ENCODE peak calls at places on chromosomes 16 and 17, in ten cellular contexts. One of them, this sample, is unnamed.

GRCh38 chr16:7990864-7991263 is 599.4 kb downstream of the TMEM114 start:
- DNase-seq in NCI-H345: no peak
- DNase-seq in fibroblast of mammary gland: no peak
- DNase-seq in DMS 273 treated with DMSO at 0.1 percent for 48 hours: no peak
- DNase-seq in HepG2: no peak
- DNase-seq in anterior cingulate cortex: no peak
- DNase-seq in HTR-8/SVneo: no peak
- DNase-seq in adipocyte: no peak
- DNase-seq in lung microvascular endothelial cell: no peak
- DNase-seq in GM04503: no peak
- DNase-seq in this sample: no peak

GRCh38 chr17:27879987-27880608 is 13.1 kb downstream of the LYRM9 start:
- DNase-seq in DMS 273 treated with DMSO at 0.1 percent for 48 hours: peak
- DNase-seq in HepG2: peak
- DNase-seq in HTR-8/SVneo: peak
- DNase-seq in fibroblast of mammary gland: peak
- DNase-seq in lung microvascular endothelial cell: peak
- DNase-seq in GM04503: no peak
- DNase-seq in adipocyte: peak
- DNase-seq in NCI-H345: peak
- DNase-seq in anterior cingulate cortex: peak
- DNase-seq in this sample: peak

GRCh38 chr16:22052985-22053384 is 39.4 kb upstream of the VWA3A start:
- DNase-seq in DMS 273 treated with DMSO at 0.1 percent for 48 hours: no peak
- DNase-seq in fibroblast of mammary gland: no peak
- DNase-seq in anterior cingulate cortex: no peak
- DNase-seq in HepG2: no peak
- DNase-seq in HTR-8/SVneo: no peak
- DNase-seq in lung microvascular endothelial cell: no peak
- DNase-seq in NCI-H345: no peak
- DNase-seq in adipocyte: no peak
- DNase-seq in GM04503: no peak
- DNase-seq in this sample: no peak

GRCh38 chr16:17367932-17368331 is 102.8 kb downstream of the XYLT1 start:
- DNase-seq in NCI-H345: peak
- DNase-seq in HepG2: no peak
- DNase-seq in lung microvascular endothelial cell: peak
- DNase-seq in anterior cingulate cortex: no peak
- DNase-seq in adipocyte: no peak
- DNase-seq in GM04503: no peak
- DNase-seq in DMS 273 treated with DMSO at 0.1 percent for 48 hours: no peak
- DNase-seq in HTR-8/SVneo: no peak
- DNase-seq in fibroblast of mammary gland: peak
- DNase-seq in this sample: no peak

GRCh38 chr17:78174332-78174869 is 6.0 kb downstream of the SYNGR2 start:
- DNase-seq in DMS 273 treated with DMSO at 0.1 percent for 48 hours: no peak
- DNase-seq in fibroblast of mammary gland: no peak
- DNase-seq in HTR-8/SVneo: no peak
- DNase-seq in anterior cingulate cortex: peak
- DNase-seq in lung microvascular endothelial cell: peak
- DNase-seq in HepG2: no peak
- DNase-seq in GM04503: no peak
- DNase-seq in NCI-H345: no peak
- DNase-seq in adipocyte: no peak
- DNase-seq in this sample: peak

GRCh38 chr17:74128456-74128855 is 75.0 kb upstream of the RPL38 start:
- DNase-seq in HepG2: no peak
- DNase-seq in GM04503: no peak
- DNase-seq in DMS 273 treated with DMSO at 0.1 percent for 48 hours: no peak
- DNase-seq in NCI-H345: no peak
- DNase-seq in fibroblast of mammary gland: no peak
- DNase-seq in lung microvascular endothelial cell: no peak
- DNase-seq in anterior cingulate cortex: no peak
- DNase-seq in adipocyte: no peak
- DNase-seq in HTR-8/SVneo: no peak
- DNase-seq in this sample: no peak

GRCh38 chr16:85014311-85014710 is 3.0 kb upstream of the ZDHHC7 start:
- DNase-seq in DMS 273 treated with DMSO at 0.1 percent for 48 hours: no peak
- DNase-seq in anterior cingulate cortex: no peak
- DNase-seq in NCI-H345: no peak
- DNase-seq in lung microvascular endothelial cell: no peak
- DNase-seq in fibroblast of mammary gland: no peak
- DNase-seq in HTR-8/SVneo: no peak
- DNase-seq in HepG2: peak
- DNase-seq in adipocyte: no peak
- DNase-seq in GM04503: no peak
- DNase-seq in this sample: peak

GRCh38 chr16:30075503-30076275 is at the start of gene PPP4C:
- DNase-seq in DMS 273 treated with DMSO at 0.1 percent for 48 hours: peak
- DNase-seq in HTR-8/SVneo: peak
- DNase-seq in GM04503: peak
- DNase-seq in HepG2: peak
- DNase-seq in anterior cingulate cortex: peak
- DNase-seq in NCI-H345: peak
- DNase-seq in adipocyte: peak
- DNase-seq in lung microvascular endothelial cell: peak
- DNase-seq in fibroblast of mammary gland: peak
- DNase-seq in this sample: peak

GRCh38 chr16:85438981-85439639 is 174.0 kb upstream of the GSE1 start:
- DNase-seq in GM04503: no peak
- DNase-seq in DMS 273 treated with DMSO at 0.1 percent for 48 hours: peak
- DNase-seq in fibroblast of mammary gland: no peak
- DNase-seq in HTR-8/SVneo: no peak
- DNase-seq in NCI-H345: peak
- DNase-seq in anterior cingulate cortex: no peak
- DNase-seq in adipocyte: no peak
- DNase-seq in HepG2: no peak
- DNase-seq in lung microvascular endothelial cell: no peak
- DNase-seq in this sample: no peak

GRCh38 chr16:3734758-3735221 is 17.5 kb upstream of the TRAP1 start:
- DNase-seq in lung microvascular endothelial cell: no peak
- DNase-seq in NCI-H345: no peak
- DNase-seq in HepG2: no peak
- DNase-seq in DMS 273 treated with DMSO at 0.1 percent for 48 hours: no peak
- DNase-seq in anterior cingulate cortex: no peak
- DNase-seq in adipocyte: no peak
- DNase-seq in fibroblast of mammary gland: no peak
- DNase-seq in HTR-8/SVneo: no peak
- DNase-seq in GM04503: no peak
- DNase-seq in this sample: no peak

GRCh38 chr17:2179615-2180295 is 123.8 kb downstream of the SMG6 start:
- DNase-seq in anterior cingulate cortex: peak
- DNase-seq in GM04503: peak
- DNase-seq in HepG2: no peak
- DNase-seq in lung microvascular endothelial cell: peak
- DNase-seq in HTR-8/SVneo: peak
- DNase-seq in fibroblast of mammary gland: peak
- DNase-seq in adipocyte: peak
- DNase-seq in NCI-H345: no peak
- DNase-seq in DMS 273 treated with DMSO at 0.1 percent for 48 hours: peak
- DNase-seq in this sample: no peak

GRCh38 chr17:27532269-27533067 is 76.2 kb downstream of the KSR1 start:
- DNase-seq in HTR-8/SVneo: no peak
- DNase-seq in fibroblast of mammary gland: peak
- DNase-seq in adipocyte: no peak
- DNase-seq in NCI-H345: no peak
- DNase-seq in anterior cingulate cortex: no peak
- DNase-seq in DMS 273 treated with DMSO at 0.1 percent for 48 hours: no peak
- DNase-seq in GM04503: no peak
- DNase-seq in lung microvascular endothelial cell: no peak
- DNase-seq in HepG2: peak
- DNase-seq in this sample: peak

GRCh38 chr16:52407778-52408177 is 139.2 kb downstream of the TOX3 start:
- DNase-seq in adipocyte: no peak
- DNase-seq in HTR-8/SVneo: no peak
- DNase-seq in HepG2: no peak
- DNase-seq in fibroblast of mammary gland: no peak
- DNase-seq in anterior cingulate cortex: no peak
- DNase-seq in GM04503: no peak
- DNase-seq in NCI-H345: no peak
- DNase-seq in lung microvascular endothelial cell: no peak
- DNase-seq in DMS 273 treated with DMSO at 0.1 percent for 48 hours: no peak
- DNase-seq in this sample: no peak

GRCh38 chr16:88619859-88620655 is 18.3 kb upstream of the IL17C start:
- DNase-seq in anterior cingulate cortex: no peak
- DNase-seq in HepG2: no peak
- DNase-seq in GM04503: no peak
- DNase-seq in fibroblast of mammary gland: peak
- DNase-seq in DMS 273 treated with DMSO at 0.1 percent for 48 hours: no peak
- DNase-seq in adipocyte: no peak
- DNase-seq in HTR-8/SVneo: no peak
- DNase-seq in lung microvascular endothelial cell: no peak
- DNase-seq in NCI-H345: no peak
- DNase-seq in this sample: no peak

GRCh38 chr16:52812945-52813556 is 239.6 kb downstream of the CHD9NB start:
- DNase-seq in GM04503: no peak
- DNase-seq in HepG2: peak
- DNase-seq in DMS 273 treated with DMSO at 0.1 percent for 48 hours: no peak
- DNase-seq in adipocyte: no peak
- DNase-seq in NCI-H345: no peak
- DNase-seq in anterior cingulate cortex: no peak
- DNase-seq in fibroblast of mammary gland: peak
- DNase-seq in lung microvascular endothelial cell: peak
- DNase-seq in HTR-8/SVneo: peak
- DNase-seq in this sample: no peak

GRCh38 chr16:50497592-50497991 is 50.6 kb upstream of the NKD1 start:
- DNase-seq in GM04503: peak
- DNase-seq in lung microvascular endothelial cell: no peak
- DNase-seq in DMS 273 treated with DMSO at 0.1 percent for 48 hours: no peak
- DNase-seq in HepG2: peak
- DNase-seq in anterior cingulate cortex: no peak
- DNase-seq in NCI-H345: no peak
- DNase-seq in HTR-8/SVneo: peak
- DNase-seq in fibroblast of mammary gland: peak
- DNase-seq in adipocyte: no peak
- DNase-seq in this sample: no peak